ENCODE peak calls at places on chromosomes 2 and 18, in five cellular contexts. Z, T, I, G and X are unnamed samples.

GRCh38 chr2:66389651-66390131 is 45.2 kb upstream of the MEIS1 start:
- DNase-seq in Z (no peak), T (no peak), I (no peak), G (peak), X (no peak)

GRCh38 chr2:71455741-71456569 is 2.6 kb downstream of the DYSF start:
- DNase-seq in Z (no peak), T (peak), I (no peak), G (no peak), X (no peak)

GRCh38 chr2:43228341-43228751 is 1.9 kb upstream of the ZFP36L2 start:
- DNase-seq in Z (no peak), T (no peak), I (no peak), G (peak), X (no peak)

GRCh38 chr2:69306897-69307695 is 79.9 kb downstream of the GFPT1 start:
- DNase-seq in Z (peak), T (peak), I (peak), G (peak), X (peak)

GRCh38 chr18:60872434-60872833 is 460.8 kb upstream of the CDH20 start:
- DNase-seq in Z (no peak), T (no peak), I (no peak), G (no peak), X (no peak)

GRCh38 chr2:225233234-225233633 is 166.3 kb upstream of the NYAP2 start:
- DNase-seq in Z (no peak), T (no peak), I (no peak), G (peak), X (no peak)

GRCh38 chr18:43525149-43525548 is 247.9 kb upstream of the SYT4 start:
- DNase-seq in Z (no peak), T (no peak), I (no peak), G (no peak), X (no peak)

GRCh38 chr18:6289454-6290242 is 125.1 kb downstream of the L3MBTL4 start:
- DNase-seq in Z (no peak), T (no peak), I (no peak), G (no peak), X (no peak)

GRCh38 chr18:75003089-75003488 is 205.8 kb downstream of the PTGR3 start:
- DNase-seq in Z (no peak), T (no peak), I (no peak), G (no peak), X (no peak)

GRCh38 chr18:49479381-49480137 is 7.5 kb downstream of the C18orf32 start:
- DNase-seq in Z (no peak), T (no peak), I (no peak), G (peak), X (no peak)

GRCh38 chr18:28960146-28960545 is 783.2 kb upstream of the CDH2 start:
- DNase-seq in Z (no peak), T (no peak), I (no peak), G (no peak), X (no peak)

GRCh38 chr2:15630958-15631719 is 39.5 kb downstream of the DDX1 start:
- DNase-seq in Z (no peak), T (no peak), I (no peak), G (no peak), X (no peak)

GRCh38 chr18:7147399-7147798 is 29.8 kb upstream of the LAMA1 start:
- DNase-seq in Z (no peak), T (no peak), I (no peak), G (no peak), X (no peak)

GRCh38 chr2:234595829-234596228 is 98.9 kb upstream of the ARL4C start:
- DNase-seq in Z (no peak), T (no peak), I (no peak), G (no peak), X (no peak)

GRCh38 chr2:148201075-148202004 is 180.4 kb downstream of the MBD5 start:
- DNase-seq in Z (peak), T (no peak), I (peak), G (peak), X (peak)

GRCh38 chr2:97660775-97661417 is 2.9 kb downstream of the ACTR1B start:
- DNase-seq in Z (no peak), T (no peak), I (no peak), G (peak), X (no peak)

GRCh38 chr2:201172279-201172678 is 10.7 kb upstream of the CASP10 start:
- DNase-seq in Z (no peak), T (no peak), I (no peak), G (no peak), X (no peak)

GRCh38 chr2:129233751-129234406 is 745.6 kb upstream of the RAB6C start:
- DNase-seq in Z (peak), T (no peak), I (no peak), G (no peak), X (no peak)

GRCh38 chr18:68041327-68041726 is 524.8 kb upstream of the DSEL start:
- DNase-seq in Z (no peak), T (no peak), I (no peak), G (no peak), X (no peak)

GRCh38 chr18:55320399-55321255 is 267.4 kb downstream of the TCF4 start:
- DNase-seq in Z (no peak), T (no peak), I (no peak), G (no peak), X (no peak)

GRCh38 chr18:60066576-60066975 is 166.8 kb downstream of the PMAIP1 start:
- DNase-seq in Z (no peak), T (no peak), I (no peak), G (no peak), X (no peak)

GRCh38 chr18:63975632-63976031 is 5.8 kb downstream of the SERPINB8 start:
- DNase-seq in Z (no peak), T (no peak), I (no peak), G (no peak), X (no peak)

GRCh38 chr18:41244751-41245150 is 710.3 kb upstream of the PIK3C3 start:
- DNase-seq in Z (no peak), T (no peak), I (no peak), G (no peak), X (no peak)

GRCh38 chr2:74021407-74021755 is 36.7 kb downstream of the TET3 start:
- DNase-seq in Z (no peak), T (no peak), I (no peak), G (no peak), X (no peak)

GRCh38 chr2:219249203-219249980 is 3.7 kb upstream of the TUBA4B start:
- DNase-seq in Z (peak), T (peak), I (peak), G (peak), X (peak)

GRCh38 chr2:201116959-201117734 is 1.2 kb downstream of the CFLAR start:
- DNase-seq in Z (peak), T (peak), I (peak), G (peak), X (peak)

GRCh38 chr2:26112201-26112600 is 60.7 kb upstream of the GAREM2 start:
- DNase-seq in Z (no peak), T (no peak), I (no peak), G (no peak), X (no peak)

DNA sequence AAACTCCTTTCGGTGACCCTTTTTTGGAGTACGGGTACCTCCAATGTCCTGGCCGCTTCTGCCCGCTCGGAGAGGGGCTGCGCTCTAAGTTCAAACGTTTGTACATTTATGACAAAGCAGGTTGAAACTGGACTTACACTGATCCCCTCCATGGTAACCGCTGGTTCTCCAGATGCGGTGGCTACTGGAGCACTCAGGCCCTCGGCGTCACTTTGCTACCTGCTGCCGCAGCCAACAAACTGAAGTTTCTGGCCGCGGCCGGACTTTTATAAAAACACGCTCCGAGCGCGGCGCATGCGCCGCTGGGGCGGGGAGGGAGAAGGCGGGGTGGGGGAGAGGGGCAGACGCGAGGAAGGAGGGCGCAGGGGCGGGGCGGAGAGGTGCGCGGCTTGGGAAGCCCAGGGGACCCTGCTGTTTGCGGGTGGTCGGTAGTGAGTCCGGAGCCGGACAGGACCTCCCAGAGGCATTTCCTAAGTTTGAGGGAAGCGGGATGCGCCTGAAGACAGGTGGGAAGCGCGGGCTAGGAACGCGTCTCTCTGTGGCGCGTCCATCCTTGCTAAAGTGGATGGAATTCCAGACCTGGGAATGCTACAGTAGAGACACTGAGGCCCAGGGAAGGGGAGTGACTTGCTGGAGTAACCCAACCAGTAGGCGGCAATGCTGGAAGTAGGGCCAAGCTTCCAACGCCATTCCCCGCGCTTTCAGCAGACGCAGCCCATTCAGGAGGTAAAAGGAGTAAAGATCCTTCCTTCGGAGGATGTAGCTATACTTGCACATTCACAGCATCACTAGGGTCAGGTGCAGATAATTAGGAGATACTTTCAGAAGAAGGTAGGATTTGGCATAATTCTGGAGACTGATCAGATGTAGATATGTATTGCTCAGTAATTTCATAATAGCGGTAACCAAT is at the start of gene CXCR4:
- DNase-seq in Z (peak), T (peak), I (peak), G (peak), X (peak)
- TF ChIP-seq POLR2A in Z (peak), T (no peak), I (no peak), G (no peak), X (peak)

GRCh38 chr2:75710577-75711253 is at the start of gene GCFC2:
- DNase-seq in Z (peak), T (peak), I (peak), G (peak), X (peak)
- TF ChIP-seq POLR2A in Z (peak), T (no peak), I (peak), G (peak), X (peak)

DNA sequence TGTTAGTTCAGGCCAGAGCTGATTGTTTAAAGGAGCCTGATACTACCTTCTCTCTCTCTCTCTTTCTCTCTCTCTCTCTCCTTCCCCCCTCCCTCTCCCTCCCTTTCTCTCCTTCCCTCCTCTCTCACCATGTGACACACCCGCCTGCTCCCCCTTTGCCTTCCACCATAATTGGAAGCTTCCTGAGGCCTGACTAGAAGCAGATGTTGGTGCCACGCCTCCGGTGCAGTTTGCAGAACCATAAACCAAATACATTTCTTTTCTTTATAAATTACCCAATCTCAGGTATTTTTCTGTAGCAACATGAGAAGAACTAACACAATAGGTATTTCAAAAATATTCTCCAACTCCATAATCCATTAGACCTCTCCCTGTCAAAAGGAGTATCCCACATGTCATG is 62.4 kb downstream of the ANKRD62 start:
- DNase-seq in Z (no peak), T (no peak), I (no peak), G (no peak), X (no peak)
- TF ChIP-seq POLR2A in Z (no peak), T (no peak), I (no peak), G (no peak), X (no peak)

GRCh38 chr2:105034170-105034569 is 3.7 kb upstream of the MRPS9 start:
- DNase-seq in Z (no peak), T (no peak), I (no peak), G (no peak), X (no peak)

GRCh38 chr2:105038383-105039061 is 653 bp downstream of the MRPS9 start:
- DNase-seq in Z (no peak), T (no peak), I (peak), G (no peak), X (no peak)

GRCh38 chr2:105042189-105042588 is 4.3 kb downstream of the MRPS9 start:
- DNase-seq in Z (no peak), T (no peak), I (no peak), G (peak), X (no peak)

GRCh38 chr2:105039559-105039958 is 1.7 kb downstream of the MRPS9 start:
- DNase-seq in Z (no peak), T (no peak), I (no peak), G (no peak), X (no peak)

GRCh38 chr2:105037572-105038382 is at the start of gene MRPS9:
- DNase-seq in Z (peak), T (peak), I (peak), G (peak), X (peak)
- TF ChIP-seq POLR2A in Z (no peak), T (no peak), I (peak), G (peak), X (peak)

GRCh38 chr2:170822885-170823799 is 6.5 kb downstream of the GAD1 start:
- DNase-seq in Z (no peak), T (peak), I (no peak), G (peak), X (no peak)
- TF ChIP-seq POLR2A in Z (no peak), T (no peak), I (no peak), G (no peak), X (no peak)